ENCODE peak calls at places on chromosome 2, in eight cellular contexts. One of them, this sample, is unnamed.

GRCh38 chr2:164000171-164000570 is 264.4 kb upstream of the FIGN start:
- DNase-seq in dorsolateral prefrontal cortex: no peak
- DNase-seq in activated B cell treated with CpG ODN at 0.5 μM for 24 hours: no peak
- DNase-seq in fibroblast of villous mesenchyme: no peak
- DNase-seq in lung: no peak
- DNase-seq in adrenal gland: no peak
- DNase-seq in neural progenitor cell: no peak
- DNase-seq in GM23338: no peak
- DNase-seq in this sample: no peak

GRCh38 chr2:114056294-114057143 is 166.6 kb downstream of the ACTR3 start:
- DNase-seq in dorsolateral prefrontal cortex: no peak
- DNase-seq in activated B cell treated with CpG ODN at 0.5 μM for 24 hours: no peak
- DNase-seq in fibroblast of villous mesenchyme: no peak
- DNase-seq in lung: no peak
- DNase-seq in adrenal gland: no peak
- DNase-seq in neural progenitor cell: no peak
- DNase-seq in GM23338: no peak
- DNase-seq in this sample: no peak

GRCh38 chr2:219124379-219125110 is 36.1 kb downstream of the NHEJ1 start:
- DNase-seq in dorsolateral prefrontal cortex: no peak
- DNase-seq in activated B cell treated with CpG ODN at 0.5 μM for 24 hours: no peak
- DNase-seq in fibroblast of villous mesenchyme: peak; percentile 54
- DNase-seq in lung: no peak
- DNase-seq in adrenal gland: peak; percentile 26
- DNase-seq in neural progenitor cell: no peak
- DNase-seq in GM23338: no peak
- DNase-seq in this sample: peak; percentile 57

GRCh38 chr2:58629720-58630119 is 388.6 kb upstream of the FANCL start:
- DNase-seq in dorsolateral prefrontal cortex: no peak
- DNase-seq in activated B cell treated with CpG ODN at 0.5 μM for 24 hours: no peak
- DNase-seq in fibroblast of villous mesenchyme: no peak
- DNase-seq in lung: no peak
- DNase-seq in adrenal gland: no peak
- DNase-seq in neural progenitor cell: no peak
- DNase-seq in GM23338: no peak
- DNase-seq in this sample: no peak

GRCh38 chr2:112793449-112793978 is 9.2 kb upstream of the IL1A start:
- DNase-seq in dorsolateral prefrontal cortex: no peak
- DNase-seq in activated B cell treated with CpG ODN at 0.5 μM for 24 hours: no peak
- DNase-seq in fibroblast of villous mesenchyme: peak; percentile 35
- DNase-seq in lung: no peak
- DNase-seq in adrenal gland: no peak
- DNase-seq in neural progenitor cell: no peak
- DNase-seq in GM23338: no peak
- DNase-seq in this sample: peak; percentile 33

GRCh38 chr2:205617905-205618304 is 64.4 kb upstream of the NRP2 start:
- DNase-seq in dorsolateral prefrontal cortex: no peak
- DNase-seq in activated B cell treated with CpG ODN at 0.5 μM for 24 hours: no peak
- DNase-seq in fibroblast of villous mesenchyme: no peak
- DNase-seq in lung: no peak
- DNase-seq in adrenal gland: no peak
- DNase-seq in neural progenitor cell: no peak
- DNase-seq in GM23338: no peak
- DNase-seq in this sample: no peak

GRCh38 chr2:203059567-203059966 is 44.9 kb downstream of the NBEAL1 start:
- DNase-seq in dorsolateral prefrontal cortex: no peak
- DNase-seq in activated B cell treated with CpG ODN at 0.5 μM for 24 hours: no peak
- DNase-seq in fibroblast of villous mesenchyme: no peak
- DNase-seq in lung: no peak
- DNase-seq in adrenal gland: no peak
- DNase-seq in neural progenitor cell: no peak
- DNase-seq in GM23338: peak; percentile 7
- DNase-seq in this sample: no peak

GRCh38 chr2:117071556-117072102 is 742.9 kb upstream of the DDX18 start:
- DNase-seq in dorsolateral prefrontal cortex: no peak
- DNase-seq in activated B cell treated with CpG ODN at 0.5 μM for 24 hours: no peak
- DNase-seq in fibroblast of villous mesenchyme: no peak
- DNase-seq in lung: no peak
- DNase-seq in adrenal gland: no peak
- DNase-seq in neural progenitor cell: no peak
- DNase-seq in GM23338: no peak
- DNase-seq in this sample: no peak

GRCh38 chr2:217366996-217367395 is 507.1 kb upstream of the TNP1 start:
- DNase-seq in dorsolateral prefrontal cortex: no peak
- DNase-seq in activated B cell treated with CpG ODN at 0.5 μM for 24 hours: no peak
- DNase-seq in fibroblast of villous mesenchyme: no peak
- DNase-seq in lung: no peak
- DNase-seq in adrenal gland: no peak
- DNase-seq in neural progenitor cell: no peak
- DNase-seq in GM23338: no peak
- DNase-seq in this sample: no peak

GRCh38 chr2:135585586-135585985 is 54.3 kb downstream of the R3HDM1 start:
- DNase-seq in dorsolateral prefrontal cortex: no peak
- DNase-seq in activated B cell treated with CpG ODN at 0.5 μM for 24 hours: no peak
- DNase-seq in fibroblast of villous mesenchyme: peak; percentile 8
- DNase-seq in lung: no peak
- DNase-seq in adrenal gland: no peak
- DNase-seq in neural progenitor cell: no peak
- DNase-seq in GM23338: peak; percentile 37
- DNase-seq in this sample: peak; percentile 27

GRCh38 chr2:197179744-197180498 is 130.7 kb downstream of the ANKRD44 start:
- DNase-seq in dorsolateral prefrontal cortex: no peak
- DNase-seq in activated B cell treated with CpG ODN at 0.5 μM for 24 hours: no peak
- DNase-seq in fibroblast of villous mesenchyme: peak; percentile 28
- DNase-seq in lung: no peak
- DNase-seq in adrenal gland: peak; percentile 49
- DNase-seq in neural progenitor cell: no peak
- DNase-seq in GM23338: no peak
- DNase-seq in this sample: peak; percentile 92

GRCh38 chr2:147649963-147650362 is 194.9 kb upstream of the ACVR2A start:
- DNase-seq in dorsolateral prefrontal cortex: no peak
- DNase-seq in activated B cell treated with CpG ODN at 0.5 μM for 24 hours: no peak
- DNase-seq in fibroblast of villous mesenchyme: no peak
- DNase-seq in lung: no peak
- DNase-seq in adrenal gland: no peak
- DNase-seq in neural progenitor cell: no peak
- DNase-seq in GM23338: no peak
- DNase-seq in this sample: no peak

GRCh38 chr2:42239811-42240210 is 70.7 kb downstream of the EML4 start:
- DNase-seq in dorsolateral prefrontal cortex: no peak
- DNase-seq in activated B cell treated with CpG ODN at 0.5 μM for 24 hours: no peak
- DNase-seq in fibroblast of villous mesenchyme: no peak
- DNase-seq in lung: no peak
- DNase-seq in adrenal gland: no peak
- DNase-seq in neural progenitor cell: no peak
- DNase-seq in GM23338: no peak
- DNase-seq in this sample: no peak

GRCh38 chr2:213065583-213066444 is 85.6 kb downstream of the IKZF2 start:
- DNase-seq in dorsolateral prefrontal cortex: no peak
- DNase-seq in activated B cell treated with CpG ODN at 0.5 μM for 24 hours: no peak
- DNase-seq in fibroblast of villous mesenchyme: peak; percentile 57
- DNase-seq in lung: peak; percentile 33
- DNase-seq in adrenal gland: peak; percentile 32
- DNase-seq in neural progenitor cell: peak; percentile 65
- DNase-seq in GM23338: peak; percentile 60
- DNase-seq in this sample: peak; percentile 64

GRCh38 chr2:83229443-83229842 is 1229.6 kb downstream of the SUCLG1 start:
- DNase-seq in dorsolateral prefrontal cortex: no peak
- DNase-seq in activated B cell treated with CpG ODN at 0.5 μM for 24 hours: no peak
- DNase-seq in fibroblast of villous mesenchyme: no peak
- DNase-seq in lung: no peak
- DNase-seq in adrenal gland: no peak
- DNase-seq in neural progenitor cell: no peak
- DNase-seq in GM23338: no peak
- DNase-seq in this sample: no peak

GRCh38 chr2:83238111-83238510 is 1221.0 kb downstream of the SUCLG1 start:
- DNase-seq in dorsolateral prefrontal cortex: no peak
- DNase-seq in activated B cell treated with CpG ODN at 0.5 μM for 24 hours: no peak
- DNase-seq in fibroblast of villous mesenchyme: no peak
- DNase-seq in lung: no peak
- DNase-seq in adrenal gland: no peak
- DNase-seq in neural progenitor cell: no peak
- DNase-seq in GM23338: no peak
- DNase-seq in this sample: no peak

GRCh38 chr2:83234291-83234690 is 1224.8 kb downstream of the SUCLG1 start:
- DNase-seq in dorsolateral prefrontal cortex: no peak
- DNase-seq in activated B cell treated with CpG ODN at 0.5 μM for 24 hours: no peak
- DNase-seq in fibroblast of villous mesenchyme: no peak
- DNase-seq in lung: no peak
- DNase-seq in adrenal gland: no peak
- DNase-seq in neural progenitor cell: peak; percentile 2
- DNase-seq in GM23338: no peak
- DNase-seq in this sample: no peak

GRCh38 chr2:83233284-83233683 is 1225.8 kb downstream of the SUCLG1 start:
- DNase-seq in dorsolateral prefrontal cortex: no peak
- DNase-seq in activated B cell treated with CpG ODN at 0.5 μM for 24 hours: no peak
- DNase-seq in fibroblast of villous mesenchyme: no peak
- DNase-seq in lung: no peak
- DNase-seq in adrenal gland: no peak
- DNase-seq in neural progenitor cell: no peak
- DNase-seq in GM23338: no peak
- DNase-seq in this sample: no peak
- TF ChIP-seq CTCF in dorsolateral prefrontal cortex: no peak
- TF ChIP-seq CTCF in activated B cell treated with CpG ODN at 0.5 μM for 24 hours: no peak
- TF ChIP-seq CTCF in fibroblast of villous mesenchyme: no peak
- TF ChIP-seq CTCF in lung: no peak
- TF ChIP-seq CTCF in adrenal gland: no peak
- TF ChIP-seq CTCF in neural progenitor cell: peak; percentile 16
- TF ChIP-seq CTCF in GM23338: no peak
- TF ChIP-seq CTCF in this sample: no peak

GRCh38 chr2:235966396-235966795 is 201.8 kb downstream of the GBX2 start:
- DNase-seq in dorsolateral prefrontal cortex: no peak
- DNase-seq in activated B cell treated with CpG ODN at 0.5 μM for 24 hours: no peak
- DNase-seq in fibroblast of villous mesenchyme: no peak
- DNase-seq in lung: no peak
- DNase-seq in adrenal gland: no peak
- DNase-seq in neural progenitor cell: no peak
- DNase-seq in GM23338: peak; percentile 48
- DNase-seq in this sample: no peak
- TF ChIP-seq CTCF in dorsolateral prefrontal cortex: no peak
- TF ChIP-seq CTCF in activated B cell treated with CpG ODN at 0.5 μM for 24 hours: no peak
- TF ChIP-seq CTCF in fibroblast of villous mesenchyme: no peak
- TF ChIP-seq CTCF in lung: no peak
- TF ChIP-seq CTCF in adrenal gland: no peak
- TF ChIP-seq CTCF in neural progenitor cell: peak; percentile 15
- TF ChIP-seq CTCF in GM23338: peak; percentile 28
- TF ChIP-seq CTCF in this sample: peak; percentile 10

DNA sequence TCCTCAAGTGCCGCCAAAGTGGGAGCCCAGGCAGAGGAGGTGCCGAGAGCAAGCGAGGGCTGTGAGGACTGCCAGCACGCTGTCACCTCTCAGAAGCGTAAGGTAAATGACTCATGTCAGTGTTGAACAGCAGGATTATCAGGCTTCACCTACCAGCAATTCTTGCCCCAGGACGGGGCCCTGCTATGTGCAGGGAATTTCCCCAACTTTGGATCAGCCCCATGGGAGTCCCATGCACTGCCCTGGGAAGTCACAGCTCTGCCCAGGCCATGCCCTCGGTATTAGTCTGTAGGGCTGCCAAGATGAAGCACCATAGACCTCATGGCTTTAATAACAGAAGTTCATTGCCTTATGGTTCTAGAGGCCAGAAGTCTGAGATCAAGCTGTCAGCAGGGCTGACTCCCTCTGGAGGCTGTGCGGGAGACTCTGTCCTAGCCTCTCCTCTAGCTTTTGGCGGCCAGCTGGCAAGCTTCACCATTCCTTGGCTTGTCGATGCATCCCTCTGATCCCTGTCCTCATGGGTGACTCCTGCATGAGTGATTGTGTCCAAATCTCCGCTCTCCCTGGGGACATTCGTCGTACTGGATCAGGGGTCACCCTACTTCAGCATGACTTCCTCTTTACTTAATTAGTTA is 55.9 kb downstream of the TRPM8 start:
- DNase-seq in dorsolateral prefrontal cortex: no peak
- DNase-seq in activated B cell treated with CpG ODN at 0.5 μM for 24 hours: no peak
- DNase-seq in fibroblast of villous mesenchyme: no peak
- DNase-seq in lung: no peak
- DNase-seq in adrenal gland: no peak
- DNase-seq in neural progenitor cell: no peak
- DNase-seq in GM23338: no peak
- DNase-seq in this sample: no peak
- TF ChIP-seq CTCF in dorsolateral prefrontal cortex: no peak
- TF ChIP-seq CTCF in activated B cell treated with CpG ODN at 0.5 μM for 24 hours: no peak
- TF ChIP-seq CTCF in fibroblast of villous mesenchyme: no peak
- TF ChIP-seq CTCF in lung: no peak
- TF ChIP-seq CTCF in adrenal gland: no peak
- TF ChIP-seq CTCF in neural progenitor cell: no peak
- TF ChIP-seq CTCF in GM23338: no peak
- TF ChIP-seq CTCF in this sample: no peak

GRCh38 chr2:98311771-98312545 is 34.3 kb upstream of the CNGA3 start:
- DNase-seq in dorsolateral prefrontal cortex: no peak
- DNase-seq in activated B cell treated with CpG ODN at 0.5 μM for 24 hours: no peak
- DNase-seq in fibroblast of villous mesenchyme: no peak
- DNase-seq in lung: no peak
- DNase-seq in adrenal gland: no peak
- DNase-seq in neural progenitor cell: no peak
- DNase-seq in GM23338: peak; percentile 61
- DNase-seq in this sample: no peak
- TF ChIP-seq CTCF in dorsolateral prefrontal cortex: no peak
- TF ChIP-seq CTCF in activated B cell treated with CpG ODN at 0.5 μM for 24 hours: no peak
- TF ChIP-seq CTCF in fibroblast of villous mesenchyme: no peak
- TF ChIP-seq CTCF in lung: no peak
- TF ChIP-seq CTCF in adrenal gland: no peak
- TF ChIP-seq CTCF in neural progenitor cell: no peak
- TF ChIP-seq CTCF in GM23338: peak; percentile 57
- TF ChIP-seq CTCF in this sample: peak; percentile 37

DNA sequence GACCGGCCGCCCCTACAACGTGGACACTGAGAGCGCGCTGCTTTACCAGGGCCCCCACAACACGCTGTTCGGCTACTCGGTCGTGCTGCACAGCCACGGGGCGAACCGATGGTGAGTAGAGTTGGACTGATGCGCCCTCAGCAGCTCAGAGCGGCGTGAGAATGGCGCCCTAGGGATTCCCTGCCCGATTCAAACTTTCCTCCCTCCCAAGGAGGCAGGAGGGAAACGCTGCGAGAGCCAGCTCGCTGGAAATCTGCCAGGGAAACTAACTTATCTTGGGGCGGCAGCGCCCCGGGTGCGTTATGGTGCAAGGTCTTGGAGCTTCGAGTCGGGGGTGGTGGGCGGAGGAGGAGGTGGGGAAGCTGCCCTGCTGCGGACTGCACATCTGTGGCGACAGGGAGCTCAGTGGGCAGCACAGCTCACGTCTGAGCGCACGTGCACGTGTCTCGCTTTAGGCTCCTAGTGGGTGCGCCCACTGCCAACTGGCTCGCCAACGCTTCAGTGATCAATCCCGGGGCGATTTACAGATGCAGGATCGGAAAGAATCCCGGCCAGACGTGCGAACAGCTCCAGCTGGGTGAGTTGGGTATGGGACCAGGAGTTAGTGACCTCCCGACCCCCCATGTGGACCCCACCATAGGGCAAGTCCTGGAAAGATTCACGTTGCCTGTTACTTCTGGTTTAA is 697 bp downstream of the ITGA4 start:
- DNase-seq in dorsolateral prefrontal cortex: peak; percentile 38
- DNase-seq in activated B cell treated with CpG ODN at 0.5 μM for 24 hours: peak; percentile 48
- DNase-seq in fibroblast of villous mesenchyme: peak; percentile 50
- DNase-seq in lung: no peak
- DNase-seq in adrenal gland: peak; percentile 13
- DNase-seq in neural progenitor cell: peak; percentile 61
- DNase-seq in GM23338: peak; percentile 53
- DNase-seq in this sample: peak; percentile 50
- TF ChIP-seq CTCF in dorsolateral prefrontal cortex: no peak
- TF ChIP-seq CTCF in activated B cell treated with CpG ODN at 0.5 μM for 24 hours: no peak
- TF ChIP-seq CTCF in fibroblast of villous mesenchyme: no peak
- TF ChIP-seq CTCF in lung: no peak
- TF ChIP-seq CTCF in adrenal gland: no peak
- TF ChIP-seq CTCF in neural progenitor cell: no peak
- TF ChIP-seq CTCF in GM23338: no peak
- TF ChIP-seq CTCF in this sample: peak; percentile 1

GRCh38 chr2:176821350-176821749 is 391.2 kb upstream of the HNRNPA3 start:
- DNase-seq in dorsolateral prefrontal cortex: no peak
- DNase-seq in activated B cell treated with CpG ODN at 0.5 μM for 24 hours: no peak
- DNase-seq in fibroblast of villous mesenchyme: no peak
- DNase-seq in lung: no peak
- DNase-seq in adrenal gland: no peak
- DNase-seq in neural progenitor cell: no peak
- DNase-seq in GM23338: no peak
- DNase-seq in this sample: no peak
- TF ChIP-seq CTCF in dorsolateral prefrontal cortex: no peak
- TF ChIP-seq CTCF in activated B cell treated with CpG ODN at 0.5 μM for 24 hours: no peak
- TF ChIP-seq CTCF in fibroblast of villous mesenchyme: peak; percentile 7
- TF ChIP-seq CTCF in lung: no peak
- TF ChIP-seq CTCF in adrenal gland: no peak
- TF ChIP-seq CTCF in neural progenitor cell: no peak
- TF ChIP-seq CTCF in GM23338: no peak
- TF ChIP-seq CTCF in this sample: no peak

This sample was measured in cardiac fibroblast.